ENCODE peak calls at places on chromosome 19, in five cellular contexts. One of them, this sample, is unnamed.

GRCh38 chr19:33434886-33435705 is 61.6 kb downstream of the CEBPG start:
- DNase-seq in SK-N-SH: peak
- DNase-seq in GM12878: no peak
- DNase-seq in HepG2: no peak
- DNase-seq in K562: no peak
- DNase-seq in this sample: no peak

GRCh38 chr19:49613374-49613773 is 22.4 kb downstream of the PRR12 start:
- DNase-seq in SK-N-SH: no peak
- DNase-seq in GM12878: no peak
- DNase-seq in HepG2: no peak
- DNase-seq in K562: no peak
- DNase-seq in this sample: no peak

GRCh38 chr19:30236006-30236405 is 136.2 kb upstream of the ZNF536 start:
- DNase-seq in SK-N-SH: peak
- DNase-seq in GM12878: no peak
- DNase-seq in HepG2: no peak
- DNase-seq in K562: no peak
- DNase-seq in this sample: no peak

GRCh38 chr19:18785179-18786124 is 5.7 kb downstream of the COMP start:
- DNase-seq in SK-N-SH: peak
- DNase-seq in GM12878: no peak
- DNase-seq in HepG2: peak
- DNase-seq in K562: peak
- DNase-seq in this sample: peak

GRCh38 chr19:19211499-19212432 is at the start of gene NCAN:
- DNase-seq in SK-N-SH: peak
- DNase-seq in GM12878: no peak
- DNase-seq in HepG2: no peak
- DNase-seq in K562: peak
- DNase-seq in this sample: peak

GRCh38 chr19:52651956-52652355 is 13.8 kb upstream of the ZNF83 start:
- DNase-seq in SK-N-SH: no peak
- DNase-seq in GM12878: no peak
- DNase-seq in HepG2: no peak
- DNase-seq in K562: no peak
- DNase-seq in this sample: no peak

GRCh38 chr19:10871711-10872550 is 578 bp downstream of the CARM1 start:
- DNase-seq in SK-N-SH: peak
- DNase-seq in GM12878: no peak
- DNase-seq in HepG2: no peak
- DNase-seq in K562: peak
- DNase-seq in this sample: no peak

GRCh38 chr19:32910874-32911273 is 41.3 kb upstream of the SLC7A9 start:
- DNase-seq in SK-N-SH: no peak
- DNase-seq in GM12878: no peak
- DNase-seq in HepG2: no peak
- DNase-seq in K562: no peak
- DNase-seq in this sample: no peak

GRCh38 chr19:30376826-30377425 is 4.7 kb downstream of the ZNF536 start:
- DNase-seq in SK-N-SH: no peak
- DNase-seq in GM12878: no peak
- DNase-seq in HepG2: no peak
- DNase-seq in K562: no peak
- DNase-seq in this sample: no peak

GRCh38 chr19:39971380-39971841 is 446 bp downstream of the PSMC4 start:
- DNase-seq in SK-N-SH: no peak
- DNase-seq in GM12878: no peak
- DNase-seq in HepG2: no peak
- DNase-seq in K562: peak
- DNase-seq in this sample: peak

GRCh38 chr19:54420383-54421168 is 5.3 kb downstream of the TTYH1 start:
- DNase-seq in SK-N-SH: no peak
- DNase-seq in GM12878: no peak
- DNase-seq in HepG2: peak
- DNase-seq in K562: peak
- DNase-seq in this sample: no peak

GRCh38 chr19:35419046-35419445 is 29.0 kb upstream of the FFAR2 start:
- DNase-seq in SK-N-SH: no peak
- DNase-seq in GM12878: no peak
- DNase-seq in HepG2: no peak
- DNase-seq in K562: no peak
- DNase-seq in this sample: no peak

GRCh38 chr19:33804021-33804799 is 7.5 kb downstream of the KCTD15 start:
- DNase-seq in SK-N-SH: no peak
- DNase-seq in GM12878: no peak
- DNase-seq in HepG2: peak
- DNase-seq in K562: no peak
- DNase-seq in this sample: no peak

GRCh38 chr19:9885077-9885552 is 50.0 kb downstream of the PIN1 start:
- DNase-seq in SK-N-SH: peak
- DNase-seq in GM12878: no peak
- DNase-seq in HepG2: no peak
- DNase-seq in K562: no peak
- DNase-seq in this sample: peak

GRCh38 chr19:16258440-16258903 is 60.8 kb downstream of the AP1M1 start:
- DNase-seq in SK-N-SH: peak
- DNase-seq in GM12878: no peak
- DNase-seq in HepG2: no peak
- DNase-seq in K562: peak
- DNase-seq in this sample: no peak

GRCh38 chr19:16260160-16260793 is 62.6 kb downstream of the AP1M1 start:
- DNase-seq in SK-N-SH: no peak
- DNase-seq in GM12878: no peak
- DNase-seq in HepG2: no peak
- DNase-seq in K562: no peak
- DNase-seq in this sample: no peak

GRCh38 chr19:16259385-16260159 is 61.9 kb downstream of the AP1M1 start:
- DNase-seq in SK-N-SH: no peak
- DNase-seq in GM12878: peak
- DNase-seq in HepG2: no peak
- DNase-seq in K562: no peak
- DNase-seq in this sample: no peak

GRCh38 chr19:16254851-16255408 is 57.2 kb downstream of the AP1M1 start:
- DNase-seq in SK-N-SH: no peak
- DNase-seq in GM12878: no peak
- DNase-seq in HepG2: no peak
- DNase-seq in K562: no peak
- DNase-seq in this sample: no peak

GRCh38 chr19:16257509-16258002 is 59.8 kb downstream of the AP1M1 start:
- DNase-seq in SK-N-SH: no peak
- DNase-seq in GM12878: no peak
- DNase-seq in HepG2: no peak
- DNase-seq in K562: peak
- DNase-seq in this sample: no peak
- TF ChIP-seq FOXM1 in SK-N-SH: no peak
- TF ChIP-seq FOXM1 in GM12878: no peak
- TF ChIP-seq FOXM1 in HepG2: no peak
- TF ChIP-seq FOXM1 in K562: no peak
- TF ChIP-seq FOXM1 in this sample: no peak

GRCh38 chr19:20787766-20788165 is 11.7 kb downstream of the ZNF66 start:
- DNase-seq in SK-N-SH: no peak
- DNase-seq in GM12878: peak
- DNase-seq in HepG2: no peak
- DNase-seq in K562: no peak
- DNase-seq in this sample: no peak
- TF ChIP-seq FOXM1 in SK-N-SH: no peak
- TF ChIP-seq FOXM1 in GM12878: no peak
- TF ChIP-seq FOXM1 in HepG2: no peak
- TF ChIP-seq FOXM1 in K562: no peak
- TF ChIP-seq FOXM1 in this sample: no peak

GRCh38 chr19:37413243-37414084 is 42.6 kb downstream of the ZNF527 start:
- DNase-seq in SK-N-SH: no peak
- DNase-seq in GM12878: no peak
- DNase-seq in HepG2: no peak
- DNase-seq in K562: no peak
- DNase-seq in this sample: no peak
- TF ChIP-seq FOXM1 in SK-N-SH: no peak
- TF ChIP-seq FOXM1 in GM12878: no peak
- TF ChIP-seq FOXM1 in HepG2: no peak
- TF ChIP-seq FOXM1 in K562: no peak
- TF ChIP-seq FOXM1 in this sample: no peak

DNA sequence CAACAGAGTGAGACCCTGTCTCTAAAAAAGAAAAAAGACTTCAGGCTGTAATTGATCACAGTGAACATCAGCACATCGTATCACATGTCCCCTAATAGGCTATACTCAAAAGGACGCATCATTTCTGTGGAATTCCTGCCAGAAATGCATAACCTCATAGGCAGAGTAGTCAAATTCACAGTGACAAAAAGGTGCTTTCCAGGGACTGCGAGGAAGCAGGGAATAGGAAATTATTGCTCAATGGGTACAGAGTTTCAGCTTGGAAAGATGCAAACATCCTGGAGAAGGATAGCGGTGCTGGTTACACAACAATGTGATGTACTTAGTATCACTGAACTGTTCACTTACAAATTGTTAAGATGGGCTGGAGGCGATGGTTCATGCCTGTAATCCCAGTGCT is 41.1 kb upstream of the MRI1 start:
- DNase-seq in SK-N-SH: no peak
- DNase-seq in GM12878: no peak
- DNase-seq in HepG2: no peak
- DNase-seq in K562: no peak
- DNase-seq in this sample: no peak
- TF ChIP-seq FOXM1 in SK-N-SH: no peak
- TF ChIP-seq FOXM1 in GM12878: no peak
- TF ChIP-seq FOXM1 in HepG2: no peak
- TF ChIP-seq FOXM1 in K562: no peak
- TF ChIP-seq FOXM1 in this sample: no peak

DNA sequence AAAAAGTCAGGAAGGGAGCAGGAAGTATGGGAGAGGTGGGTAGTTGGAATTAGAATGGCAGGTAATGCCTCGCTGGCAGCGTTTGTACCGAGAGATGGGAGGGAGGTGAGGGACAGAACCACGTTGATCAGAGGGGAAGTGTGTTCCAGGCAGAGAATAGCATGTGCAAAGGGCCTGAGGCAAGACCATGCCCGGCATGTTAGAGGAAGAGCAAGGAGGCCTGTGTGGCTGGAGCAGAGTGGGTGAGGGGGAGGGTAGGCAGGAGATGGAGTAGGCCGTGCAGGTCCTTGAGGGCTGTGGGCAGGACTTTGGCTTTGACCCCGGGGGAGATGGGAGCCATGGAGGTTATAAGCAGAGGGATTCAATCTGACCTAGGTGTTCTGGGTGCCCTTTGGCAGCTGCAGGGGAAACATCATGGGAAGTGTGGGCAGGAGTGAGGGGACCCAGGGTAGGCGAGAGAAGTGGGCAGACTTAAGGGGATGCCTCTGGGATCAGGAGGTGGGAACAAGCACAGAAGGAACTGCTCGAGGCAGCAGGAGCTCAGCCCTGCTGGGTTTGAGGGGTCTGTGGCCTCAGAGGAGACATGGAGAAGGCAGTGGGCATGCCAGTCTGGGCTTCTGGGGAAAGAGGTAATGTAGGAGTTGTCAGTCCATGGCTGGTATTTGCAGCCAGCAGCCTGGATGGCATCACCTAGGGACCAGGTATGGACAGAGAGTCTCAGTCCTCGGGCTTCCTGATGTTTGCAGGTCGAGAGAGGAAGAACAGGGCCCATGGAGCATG is 48.8 kb downstream of the CD320 start:
- DNase-seq in SK-N-SH: no peak
- DNase-seq in GM12878: no peak
- DNase-seq in HepG2: no peak
- DNase-seq in K562: no peak
- DNase-seq in this sample: no peak
- TF ChIP-seq FOXM1 in SK-N-SH: no peak
- TF ChIP-seq FOXM1 in GM12878: no peak
- TF ChIP-seq FOXM1 in HepG2: no peak
- TF ChIP-seq FOXM1 in K562: no peak
- TF ChIP-seq FOXM1 in this sample: no peak

GRCh38 chr19:55419089-55419488 is 11.5 kb upstream of the UBE2S start:
- DNase-seq in SK-N-SH: no peak
- DNase-seq in GM12878: no peak
- DNase-seq in HepG2: no peak
- DNase-seq in K562: no peak
- DNase-seq in this sample: no peak

GRCh38 chr19:55424518-55424917 is 16.9 kb upstream of the UBE2S start:
- DNase-seq in SK-N-SH: no peak
- DNase-seq in GM12878: no peak
- DNase-seq in HepG2: no peak
- DNase-seq in K562: no peak
- DNase-seq in this sample: no peak

GRCh38 chr19:55419624-55420236 is 12.1 kb upstream of the UBE2S start:
- DNase-seq in SK-N-SH: no peak
- DNase-seq in GM12878: no peak
- DNase-seq in HepG2: no peak
- DNase-seq in K562: no peak
- DNase-seq in this sample: no peak

GRCh38 chr19:55426042-55426441 is 17.1 kb downstream of the SHISA7 start:
- DNase-seq in SK-N-SH: no peak
- DNase-seq in GM12878: no peak
- DNase-seq in HepG2: no peak
- DNase-seq in K562: no peak
- DNase-seq in this sample: no peak

DNA sequence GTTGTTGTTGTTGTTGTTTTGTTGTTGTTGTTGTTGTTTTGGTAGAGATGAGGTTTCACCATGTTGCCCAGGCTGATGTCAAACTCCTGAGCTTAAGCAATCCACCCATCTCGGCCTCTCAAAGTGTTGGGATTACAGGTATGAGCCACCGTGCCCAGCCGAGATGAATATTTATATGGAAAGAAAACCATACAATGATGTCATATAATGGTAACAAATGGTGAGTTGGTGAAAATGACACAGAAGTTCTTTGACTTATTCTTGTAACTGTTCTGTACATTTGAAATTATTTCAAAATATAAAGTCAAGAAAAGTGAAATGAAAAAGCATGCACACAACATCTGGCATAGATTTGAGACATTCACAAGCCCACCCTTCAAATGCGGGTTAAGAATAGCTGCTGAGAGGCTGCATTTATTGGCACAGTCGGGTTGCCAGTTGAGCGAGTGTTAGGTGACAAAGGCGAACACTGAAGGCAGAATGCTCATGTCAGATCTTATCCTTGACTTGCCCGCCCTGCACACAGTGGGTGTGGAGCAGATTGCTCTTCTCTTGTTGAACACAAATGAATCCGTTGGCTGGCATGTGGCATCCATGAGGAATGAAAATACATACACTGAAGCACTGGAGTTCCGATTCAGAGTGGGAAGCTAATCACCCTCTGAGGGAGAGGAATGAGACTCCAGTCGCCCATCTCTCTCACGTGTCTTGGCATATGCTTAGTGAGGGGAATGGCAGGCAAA is 15.8 kb upstream of the UBE2S start:
- DNase-seq in SK-N-SH: no peak
- DNase-seq in GM12878: no peak
- DNase-seq in HepG2: no peak
- DNase-seq in K562: no peak
- DNase-seq in this sample: no peak
- TF ChIP-seq FOXM1 in SK-N-SH: no peak
- TF ChIP-seq FOXM1 in GM12878: no peak
- TF ChIP-seq FOXM1 in HepG2: no peak
- TF ChIP-seq FOXM1 in K562: no peak
- TF ChIP-seq FOXM1 in this sample: no peak

GRCh38 chr19:56174086-56174485 is 1.7 kb upstream of the GALP start:
- DNase-seq in SK-N-SH: no peak
- DNase-seq in GM12878: no peak
- DNase-seq in HepG2: no peak
- DNase-seq in K562: no peak
- DNase-seq in this sample: no peak

GRCh38 chr19:56174550-56174949 is 1.3 kb upstream of the GALP start:
- DNase-seq in SK-N-SH: no peak
- DNase-seq in GM12878: no peak
- DNase-seq in HepG2: no peak
- DNase-seq in K562: peak
- DNase-seq in this sample: no peak

GRCh38 chr19:56167064-56167578 is 8.7 kb upstream of the GALP start:
- DNase-seq in SK-N-SH: no peak
- DNase-seq in GM12878: no peak
- DNase-seq in HepG2: no peak
- DNase-seq in K562: peak
- DNase-seq in this sample: no peak

GRCh38 chr19:56170261-56170660 is 5.5 kb upstream of the GALP start:
- DNase-seq in SK-N-SH: no peak
- DNase-seq in GM12878: no peak
- DNase-seq in HepG2: peak
- DNase-seq in K562: peak
- DNase-seq in this sample: no peak
- TF ChIP-seq FOXM1 in SK-N-SH: no peak
- TF ChIP-seq FOXM1 in GM12878: no peak
- TF ChIP-seq FOXM1 in HepG2: no peak
- TF ChIP-seq FOXM1 in K562: no peak
- TF ChIP-seq FOXM1 in this sample: no peak

This sample was measured in HEK293T.